ENCODE peak calls at places on chromosome 2, in eight cellular contexts. One of them, this sample, is unnamed.

GRCh38 chr2:73931531-73932500 is 5.1 kb downstream of the DGUOK start:
- DNase-seq in activated CD8-positive, alpha-beta memory T cell treated with anti-CD3 and anti-CD28 coated beads, Interleukin-2, amount 50 U/mL, for 48 hours: peak; percentile 65
- DNase-seq in RCC 7860: peak; percentile 67
- DNase-seq in cerebellar nuclear complex: no peak
- DNase-seq in ACHN: peak; percentile 38
- DNase-seq in NCI-H2081: no peak
- DNase-seq in A549: no peak
- DNase-seq in NT2/D1: no peak
- DNase-seq in this sample: no peak

GRCh38 chr2:20404950-20405349 is 41.9 kb upstream of the RHOB start:
- DNase-seq in RCC 7860: no peak
- DNase-seq in NT2/D1: no peak
- DNase-seq in activated CD8-positive, alpha-beta memory T cell treated with anti-CD3 and anti-CD28 coated beads, Interleukin-2, amount 50 U/mL, for 48 hours: peak; percentile 2
- DNase-seq in cerebellar nuclear complex: no peak
- DNase-seq in NCI-H2081: no peak
- DNase-seq in ACHN: no peak
- DNase-seq in A549: no peak
- DNase-seq in this sample: no peak

GRCh38 chr2:34234823-34235222 is 635.7 kb upstream of the FAM98A start:
- DNase-seq in A549: no peak
- DNase-seq in activated CD8-positive, alpha-beta memory T cell treated with anti-CD3 and anti-CD28 coated beads, Interleukin-2, amount 50 U/mL, for 48 hours: no peak
- DNase-seq in ACHN: no peak
- DNase-seq in cerebellar nuclear complex: no peak
- DNase-seq in NCI-H2081: no peak
- DNase-seq in NT2/D1: no peak
- DNase-seq in RCC 7860: no peak
- DNase-seq in this sample: no peak

GRCh38 chr2:67986258-67986657 is 76.5 kb downstream of the C1D start:
- DNase-seq in NCI-H2081: no peak
- DNase-seq in ACHN: no peak
- DNase-seq in activated CD8-positive, alpha-beta memory T cell treated with anti-CD3 and anti-CD28 coated beads, Interleukin-2, amount 50 U/mL, for 48 hours: no peak
- DNase-seq in A549: no peak
- DNase-seq in RCC 7860: no peak
- DNase-seq in cerebellar nuclear complex: no peak
- DNase-seq in NT2/D1: no peak
- DNase-seq in this sample: no peak

GRCh38 chr2:238022594-238023157 is 38.1 kb upstream of the SCLY start:
- DNase-seq in NCI-H2081: no peak
- DNase-seq in ACHN: no peak
- DNase-seq in RCC 7860: no peak
- DNase-seq in cerebellar nuclear complex: no peak
- DNase-seq in activated CD8-positive, alpha-beta memory T cell treated with anti-CD3 and anti-CD28 coated beads, Interleukin-2, amount 50 U/mL, for 48 hours: peak; percentile 28
- DNase-seq in A549: no peak
- DNase-seq in NT2/D1: no peak
- DNase-seq in this sample: no peak

GRCh38 chr2:467892-468630 is 180.2 kb upstream of the ALKAL2 start:
- DNase-seq in NCI-H2081: no peak
- DNase-seq in NT2/D1: no peak
- DNase-seq in activated CD8-positive, alpha-beta memory T cell treated with anti-CD3 and anti-CD28 coated beads, Interleukin-2, amount 50 U/mL, for 48 hours: no peak
- DNase-seq in ACHN: no peak
- DNase-seq in cerebellar nuclear complex: no peak
- DNase-seq in RCC 7860: no peak
- DNase-seq in A549: no peak
- DNase-seq in this sample: no peak

GRCh38 chr2:8414946-8415869 is 266.6 kb upstream of the ID2 start:
- DNase-seq in NCI-H2081: no peak
- DNase-seq in cerebellar nuclear complex: no peak
- DNase-seq in RCC 7860: no peak
- DNase-seq in activated CD8-positive, alpha-beta memory T cell treated with anti-CD3 and anti-CD28 coated beads, Interleukin-2, amount 50 U/mL, for 48 hours: no peak
- DNase-seq in A549: no peak
- DNase-seq in NT2/D1: no peak
- DNase-seq in ACHN: no peak
- DNase-seq in this sample: no peak

GRCh38 chr2:177000408-177000807 is 212.2 kb upstream of the HNRNPA3 start:
- DNase-seq in NT2/D1: no peak
- DNase-seq in RCC 7860: no peak
- DNase-seq in NCI-H2081: no peak
- DNase-seq in activated CD8-positive, alpha-beta memory T cell treated with anti-CD3 and anti-CD28 coated beads, Interleukin-2, amount 50 U/mL, for 48 hours: no peak
- DNase-seq in cerebellar nuclear complex: no peak
- DNase-seq in A549: no peak
- DNase-seq in ACHN: no peak
- DNase-seq in this sample: no peak

GRCh38 chr2:102155703-102156515 is 13.4 kb downstream of the IL1R1 start:
- DNase-seq in NT2/D1: no peak
- DNase-seq in cerebellar nuclear complex: no peak
- DNase-seq in ACHN: no peak
- DNase-seq in activated CD8-positive, alpha-beta memory T cell treated with anti-CD3 and anti-CD28 coated beads, Interleukin-2, amount 50 U/mL, for 48 hours: no peak
- DNase-seq in A549: no peak
- DNase-seq in NCI-H2081: no peak
- DNase-seq in RCC 7860: no peak
- DNase-seq in this sample: no peak

GRCh38 chr2:158890296-158890905 is 78.0 kb upstream of the TANC1 start:
- DNase-seq in NCI-H2081: no peak
- DNase-seq in NT2/D1: no peak
- DNase-seq in cerebellar nuclear complex: no peak
- DNase-seq in RCC 7860: no peak
- DNase-seq in activated CD8-positive, alpha-beta memory T cell treated with anti-CD3 and anti-CD28 coated beads, Interleukin-2, amount 50 U/mL, for 48 hours: no peak
- DNase-seq in ACHN: no peak
- DNase-seq in A549: no peak
- DNase-seq in this sample: no peak

GRCh38 chr2:130370490-130370889 is 14.6 kb downstream of the PTPN18 start:
- DNase-seq in ACHN: no peak
- DNase-seq in RCC 7860: no peak
- DNase-seq in NCI-H2081: no peak
- DNase-seq in cerebellar nuclear complex: no peak
- DNase-seq in A549: no peak
- DNase-seq in NT2/D1: no peak
- DNase-seq in activated CD8-positive, alpha-beta memory T cell treated with anti-CD3 and anti-CD28 coated beads, Interleukin-2, amount 50 U/mL, for 48 hours: peak; percentile 69
- DNase-seq in this sample: peak; percentile 84

GRCh38 chr2:27855476-27855875 is 34.7 kb downstream of the RBKS start:
- DNase-seq in ACHN: peak; percentile 45
- DNase-seq in cerebellar nuclear complex: no peak
- DNase-seq in RCC 7860: peak; percentile 68
- DNase-seq in A549: peak; percentile 59
- DNase-seq in NT2/D1: no peak
- DNase-seq in NCI-H2081: no peak
- DNase-seq in activated CD8-positive, alpha-beta memory T cell treated with anti-CD3 and anti-CD28 coated beads, Interleukin-2, amount 50 U/mL, for 48 hours: no peak
- DNase-seq in this sample: no peak

This sample was measured in Karpas-422.